ENCODE peak calls at places on chromosomes 13 and 19, in seven cellular contexts. C is right lobe of liver, J is K562, Y is IMR-90, R is Peyer's patch, G is heart left ventricle, L is stomach. W is an unnamed sample.
A peak's percentile ranks its signal among the peaks of the same experiment; 100 is the strongest.

GRCh38 chr13:86882835-86883234 is 788.3 kb upstream of the SLITRK5 start:
- DNase-seq in C (no peak), J (no peak), Y (peak; percentile 2), R (no peak), G (no peak), L (no peak), W (no peak)

GRCh38 chr13:113656015-113656588 is 1.9 kb downstream of the ATP4B start:
- DNase-seq in C (peak; percentile 39), J (no peak), Y (no peak), R (peak; percentile 40), G (peak; percentile 14), L (peak; percentile 26), W (peak; percentile 8)

GRCh38 chr19:49893135-49893534 is 3.6 kb downstream of the IL4I1 start:
- DNase-seq in C (no peak), J (no peak), Y (no peak), R (no peak), G (no peak), L (no peak), W (no peak)

GRCh38 chr13:38090913-38091312 is 221.3 kb upstream of the TRPC4 start:
- DNase-seq in C (no peak), J (no peak), Y (no peak), R (no peak), G (no peak), L (no peak), W (no peak)

GRCh38 chr19:17686592-17687042 is 1.5 kb downstream of the UNC13A start:
- DNase-seq in C (no peak), J (peak; percentile 81), Y (no peak), R (no peak), G (peak; percentile 59), L (no peak), W (no peak)

GRCh38 chr13:25372275-25373081 is 704 bp downstream of the ATP8A2 start:
- DNase-seq in C (no peak), J (peak; percentile 16), Y (no peak), R (no peak), G (no peak), L (no peak), W (no peak)

GRCh38 chr13:75818181-75819110 is 182.3 kb downstream of the LMO7 start:
- DNase-seq in C (no peak), J (no peak), Y (no peak), R (no peak), G (no peak), L (no peak), W (no peak)

GRCh38 chr19:48351341-48351752 is 12.4 kb downstream of the TMEM143 start:
- DNase-seq in C (peak; percentile 73), J (peak; percentile 81), Y (peak; percentile 26), R (peak; percentile 88), G (peak; percentile 58), L (peak; percentile 83), W (peak; percentile 39)

GRCh38 chr13:79678100-79678499 is 197.1 kb downstream of the NDFIP2 start:
- DNase-seq in C (no peak), J (no peak), Y (peak; percentile 44), R (no peak), G (no peak), L (no peak), W (no peak)

GRCh38 chr19:56119585-56119978 is 1.5 kb downstream of the ZNF787 start:
- DNase-seq in C (peak; percentile 75), J (no peak), Y (peak; percentile 44), R (peak; percentile 73), G (no peak), L (peak; percentile 61), W (no peak)

GRCh38 chr13:80704369-80704768 is 363.4 kb upstream of the SPRY2 start:
- DNase-seq in C (no peak), J (no peak), Y (no peak), R (no peak), G (no peak), L (no peak), W (no peak)

GRCh38 chr13:19267746-19268145 is 86.1 kb upstream of the TUBA3C start:
- DNase-seq in C (no peak), J (no peak), Y (no peak), R (no peak), G (no peak), L (no peak), W (no peak)

GRCh38 chr13:24741016-24741662 is 22.8 kb upstream of the RNF17 start:
- DNase-seq in C (no peak), J (peak; percentile 51), Y (no peak), R (no peak), G (no peak), L (no peak), W (no peak)

GRCh38 chr13:43107780-43108179 is 84.4 kb downstream of the DNAJC15 start:
- DNase-seq in C (no peak), J (no peak), Y (peak; percentile 54), R (no peak), G (no peak), L (no peak), W (no peak)

GRCh38 chr19:33553530-33554310 is 32.1 kb upstream of the PEPD start:
- DNase-seq in C (no peak), J (no peak), Y (no peak), R (no peak), G (no peak), L (no peak), W (no peak)

GRCh38 chr13:50215389-50215788 is 200.1 kb downstream of the KCNRG start:
- DNase-seq in C (no peak), J (no peak), Y (no peak), R (no peak), G (no peak), L (no peak), W (no peak)

GRCh38 chr13:109400192-109400591 is 386.2 kb downstream of the IRS2 start:
- DNase-seq in C (no peak), J (no peak), Y (no peak), R (peak; percentile 74), G (no peak), L (peak; percentile 68), W (no peak)

GRCh38 chr19:47210689-47211316 is 20.2 kb downstream of the BBC3 start:
- DNase-seq in C (peak; percentile 72), J (peak; percentile 74), Y (peak; percentile 80), R (peak; percentile 59), G (peak; percentile 77), L (peak; percentile 87), W (peak; percentile 77)

GRCh38 chr19:10553087-10553667 is 9.5 kb downstream of the ATG4D start:
- DNase-seq in C (no peak), J (no peak), Y (no peak), R (no peak), G (no peak), L (no peak), W (no peak)

GRCh38 chr19:11551603-11552235 is 7.3 kb downstream of the ELOF1 start:
- DNase-seq in C (no peak), J (peak; percentile 49), Y (no peak), R (no peak), G (no peak), L (no peak), W (peak; percentile 79)

GRCh38 chr19:46218160-46218559 is 11.4 kb upstream of the IGFL1 start:
- DNase-seq in C (no peak), J (peak; percentile 45), Y (peak; percentile 6), R (no peak), G (no peak), L (no peak), W (no peak)

GRCh38 chr19:55344444-55344843 is 4.8 kb downstream of the KMT5C start:
- DNase-seq in C (no peak), J (no peak), Y (no peak), R (no peak), G (no peak), L (no peak), W (no peak)

GRCh38 chr13:50425772-50426171 is 410.5 kb downstream of the KCNRG start:
- DNase-seq in C (no peak), J (peak; percentile 13), Y (no peak), R (no peak), G (no peak), L (no peak), W (no peak)

GRCh38 chr13:43835701-43836100 is 43.8 kb downstream of the CCDC122 start:
- DNase-seq in C (no peak), J (no peak), Y (peak; percentile 61), R (no peak), G (no peak), L (no peak), W (no peak)

GRCh38 chr19:33071887-33072286 is 7.2 kb upstream of the RHPN2 start:
- DNase-seq in C (no peak), J (no peak), Y (no peak), R (no peak), G (no peak), L (no peak), W (no peak)

GRCh38 chr19:35856001-35856400 is 710 bp upstream of the KIRREL2 start:
- DNase-seq in C (no peak), J (no peak), Y (no peak), R (no peak), G (no peak), L (no peak), W (no peak)
- H3K4me3 ChIP-seq in C (no peak overlapping the region), J (no peak overlapping the region), Y (no peak overlapping the region), R (peak overlapping the region; percentile 47), G (no peak overlapping the region), L (peak overlapping the region; percentile 69), W (no peak overlapping the region)

GRCh38 chr19:58228584-58229254 is at the start of gene ZNF544:
- DNase-seq in C (peak; percentile 82), J (peak; percentile 78), Y (peak; percentile 64), R (peak; percentile 84), G (peak; percentile 82), L (peak; percentile 72), W (peak; percentile 45)
- TF ChIP-seq POLR2A in C (peak; percentile 42), J (peak; percentile 95), Y (no peak), R (peak; percentile 42), G (peak; percentile 19), L (no peak), W (no peak)

GRCh38 chr13:74133657-74134201 is 475 bp downstream of the KLF12 start:
- DNase-seq in C (peak; percentile 79), J (no peak), Y (peak; percentile 95), R (peak; percentile 71), G (peak; percentile 89), L (peak; percentile 73), W (peak; percentile 85)

GRCh38 chr13:74132152-74132767 is 1.9 kb downstream of the KLF12 start:
- DNase-seq in C (no peak), J (no peak), Y (peak; percentile 39), R (no peak), G (no peak), L (no peak), W (no peak)

GRCh38 chr13:74129500-74130144 is 4.6 kb downstream of the KLF12 start:
- DNase-seq in C (peak; percentile 58), J (no peak), Y (no peak), R (no peak), G (no peak), L (no peak), W (no peak)

GRCh38 chr13:74132768-74133656 is 1.2 kb downstream of the KLF12 start:
- DNase-seq in C (no peak), J (no peak), Y (peak; percentile 50), R (peak; percentile 52), G (peak; percentile 33), L (peak; percentile 36), W (peak; percentile 24)

DNA sequence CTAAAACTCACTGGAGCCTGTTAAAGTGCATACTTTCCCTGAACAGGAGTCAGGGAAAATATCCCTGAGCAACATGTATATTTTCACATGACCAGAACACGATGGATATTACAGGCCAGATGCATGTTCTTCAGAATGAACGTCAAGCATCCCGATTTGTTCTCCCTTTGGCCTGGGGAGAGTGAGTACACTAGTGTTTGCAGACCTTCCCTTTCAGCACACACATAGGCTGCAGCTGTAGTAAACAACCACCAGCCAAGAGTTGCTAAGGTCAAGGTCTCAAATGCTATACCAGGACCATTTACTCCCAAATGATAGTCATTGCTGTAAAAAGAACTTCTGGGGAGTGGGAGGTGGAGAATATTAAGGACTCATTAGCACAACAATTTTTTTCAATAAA is 3.0 kb downstream of the KLF12 start:
- DNase-seq in C (peak; percentile 58), J (no peak), Y (no peak), R (no peak), G (no peak), L (no peak), W (no peak)
- H3K4me3 ChIP-seq in C (no peak overlapping the region), J (no peak overlapping the region), Y (no peak overlapping the region), R (no peak overlapping the region), G (peak overlapping the region; percentile 69), L (no peak overlapping the region), W (no peak overlapping the region)

GRCh38 chr19:3976495-3977241 is 5.8 kb upstream of the DAPK3 start:
- DNase-seq in C (peak; percentile 47), J (no peak), Y (no peak), R (no peak), G (peak; percentile 23), L (no peak), W (no peak)
- TF ChIP-seq POLR2A in C (no peak), J (peak; percentile 64), Y (no peak), R (no peak), G (no peak), L (no peak), W (no peak)